ENCODE peak calls at places on chromosomes 2 and 18, in eight cellular contexts. Q, L, I, D, S, P, Z and G are unnamed samples.
A peak's percentile ranks its signal among the peaks of the same experiment; 100 is the strongest.

GRCh38 chr18:4960578-4960977 is 236.5 kb downstream of the AKAIN1 start:
- DNase-seq in Q (no peak), L (no peak), I (no peak), D (no peak), S (no peak), P (no peak), Z (no peak), G (no peak)

GRCh38 chr2:96514521-96514920 is 9.4 kb upstream of the NEURL3 start:
- DNase-seq in Q (no peak), L (no peak), I (no peak), D (no peak), S (no peak), P (no peak), Z (no peak), G (no peak)

GRCh38 chr2:188495990-188496431 is 204.3 kb downstream of the GULP1 start:
- DNase-seq in Q (no peak), L (no peak), I (no peak), D (no peak), S (no peak), P (no peak), Z (no peak), G (peak; percentile 64)

GRCh38 chr2:240777416-240778212 is 42.4 kb downstream of the KIF1A start:
- DNase-seq in Q (no peak), L (no peak), I (no peak), D (no peak), S (no peak), P (no peak), Z (no peak), G (no peak)

GRCh38 chr2:171087547-171087946 is 73.1 kb downstream of the TLK1 start:
- DNase-seq in Q (no peak), L (no peak), I (no peak), D (no peak), S (no peak), P (no peak), Z (no peak), G (no peak)

GRCh38 chr2:98478861-98479770 is 34.5 kb downstream of the INPP4A start:
- DNase-seq in Q (no peak), L (no peak), I (no peak), D (no peak), S (no peak), P (no peak), Z (no peak), G (no peak)

GRCh38 chr18:47863041-47863440 is 67.4 kb downstream of the SMAD2 start:
- DNase-seq in Q (no peak), L (no peak), I (no peak), D (no peak), S (no peak), P (no peak), Z (no peak), G (peak; percentile 72)

GRCh38 chr18:43531438-43531837 is 254.1 kb upstream of the SYT4 start:
- DNase-seq in Q (no peak), L (no peak), I (no peak), D (no peak), S (no peak), P (no peak), Z (no peak), G (no peak)

GRCh38 chr2:67340118-67341011 is 56.8 kb upstream of the ETAA1 start:
- DNase-seq in Q (no peak), L (no peak), I (no peak), D (peak; percentile 18), S (no peak), P (no peak), Z (no peak), G (no peak)

GRCh38 chr2:64453710-64454315 is at the start of gene LGALSL:
- DNase-seq in Q (peak; percentile 72), L (no peak), I (peak; percentile 82), D (peak; percentile 79), S (peak; percentile 76), P (peak; percentile 0), Z (peak; percentile 70), G (peak; percentile 23)

GRCh38 chr2:128536925-128537620 is 218.4 kb upstream of the HS6ST1 start:
- DNase-seq in Q (no peak), L (no peak), I (no peak), D (no peak), S (peak; percentile 70), P (no peak), Z (no peak), G (peak; percentile 95)

GRCh38 chr2:152098033-152098797 is 629 bp downstream of the CACNB4 start:
- DNase-seq in Q (peak; percentile 31), L (no peak), I (no peak), D (peak; percentile 29), S (peak; percentile 27), P (no peak), Z (no peak), G (no peak)

GRCh38 chr2:158969717-158970521 is 1.5 kb downstream of the TANC1 start:
- DNase-seq in Q (no peak), L (no peak), I (peak; percentile 49), D (peak; percentile 55), S (peak; percentile 21), P (no peak), Z (peak; percentile 48), G (peak; percentile 11)

GRCh38 chr18:57427429-57428181 is 7.6 kb upstream of the ONECUT2 start:
- DNase-seq in Q (no peak), L (no peak), I (no peak), D (no peak), S (peak; percentile 47), P (no peak), Z (no peak), G (no peak)

GRCh38 chr2:45793564-45793963 is 142.1 kb downstream of the PRKCE start:
- DNase-seq in Q (no peak), L (no peak), I (no peak), D (no peak), S (no peak), P (no peak), Z (no peak), G (no peak)